ENCODE peak calls at places on chromosomes 16 and 17, in four cellular contexts. D, E, H and V are unnamed samples. For H3K4me1 and H3K36me3, the result is how much of the 10 kb centered on the place peaks cover.

GRCh38 chr17:35948092-35948491 is 4.6 kb upstream of the LYZL6 start:
- DNase-seq in E (no peak), D (no peak), H (no peak), V (no peak)

GRCh38 chr16:81752225-81752875 is 26.7 kb upstream of the PLCG2 start:
- DNase-seq in H (no peak), D (no peak), E (no peak), V (no peak)

GRCh38 chr16:50093607-50094570 is 28.1 kb downstream of the HEATR3 start:
- DNase-seq in D (no peak), H (no peak), E (peak), V (no peak)

GRCh38 chr16:19304670-19305240 is 19.2 kb downstream of the CLEC19A start:
- DNase-seq in H (no peak), D (no peak), E (no peak), V (no peak)

GRCh38 chr16:47627056-47627455 is 165.9 kb downstream of the PHKB start:
- DNase-seq in E (no peak), H (no peak), D (no peak), V (no peak)

GRCh38 chr17:17822189-17822978 is 14.4 kb downstream of the SREBF1 start:
- DNase-seq in E (no peak), H (no peak), D (no peak), V (no peak)

GRCh38 chr17:2582493-2582892 is 11.0 kb upstream of the PAFAH1B1 start:
- DNase-seq in E (no peak), H (no peak), D (no peak), V (no peak)

GRCh38 chr17:5587431-5588032 is 3.2 kb upstream of the NLRP1 start:
- DNase-seq in D (peak), H (peak), E (no peak), V (peak)

GRCh38 chr16:4370570-4371480 is 823 bp upstream of the VASN start:
- DNase-seq in D (no peak), H (no peak), E (peak), V (no peak)

GRCh38 chr17:57662021-57662420 is 83.1 kb downstream of the CCDC182 start:
- DNase-seq in E (no peak), H (no peak), D (no peak), V (no peak)
- H3K4me1 ChIP-seq in E (under half), H (under half), D (under half), V (under half)

GRCh38 chr16:11038777-11039176 is 94.4 kb downstream of the CLEC16A start:
- DNase-seq in E (no peak), D (no peak), H (no peak), V (no peak)
- H3K36me3 ChIP-seq in E (under half), D (half or more), H (under half), V (under half)

GRCh38 chr17:29034510-29034909 is 8.4 kb upstream of the PIPOX start:
- DNase-seq in D (no peak), H (no peak), E (no peak), V (no peak)

GRCh38 chr17:29036584-29036983 is 6.4 kb upstream of the PIPOX start:
- DNase-seq in E (no peak), H (no peak), D (no peak), V (no peak)

GRCh38 chr17:29032798-29033197 is 10.1 kb upstream of the PIPOX start:
- DNase-seq in E (no peak), D (no peak), H (no peak), V (no peak)

GRCh38 chr17:29027521-29027920 is 15.4 kb upstream of the PIPOX start:
- DNase-seq in H (no peak), D (no peak), E (no peak), V (no peak)

DNA sequence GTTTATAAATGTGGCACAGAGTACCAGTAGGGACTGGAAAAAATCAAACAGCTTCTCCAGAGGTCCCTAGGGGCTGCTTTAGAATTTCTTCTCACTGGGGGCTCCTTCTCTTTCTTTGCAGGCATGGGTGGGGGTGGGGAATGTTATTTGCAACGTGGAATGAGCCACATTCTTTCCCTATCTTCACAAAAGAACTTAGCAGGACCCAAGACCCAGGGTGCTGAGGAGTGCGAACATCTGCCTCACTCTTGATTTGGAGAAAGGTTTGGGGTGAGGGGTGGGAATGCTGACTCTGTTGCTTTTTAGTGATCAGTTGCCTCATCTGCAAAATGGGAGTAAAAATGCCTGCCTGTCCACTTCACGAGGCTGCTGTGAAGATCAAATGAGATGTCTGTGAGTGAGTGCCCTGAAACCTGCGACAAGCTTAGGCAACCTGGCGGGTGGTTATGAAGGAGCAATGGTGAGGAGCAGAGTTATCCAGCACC is 10.8 kb upstream of the PIPOX start:
- DNase-seq in E (no peak), D (no peak), H (no peak), V (no peak)
- H3K4me3 ChIP-seq in E (no peak), D (no peak), H (no peak), V (no peak)

GRCh38 chr16:67990018-67990386 is 9.3 kb downstream of the DPEP2 start:
- DNase-seq in D (no peak), H (no peak), E (no peak), V (no peak)
- H3K4me1 ChIP-seq in D (under half), H (under half), E (under half), V (under half)

DNA sequence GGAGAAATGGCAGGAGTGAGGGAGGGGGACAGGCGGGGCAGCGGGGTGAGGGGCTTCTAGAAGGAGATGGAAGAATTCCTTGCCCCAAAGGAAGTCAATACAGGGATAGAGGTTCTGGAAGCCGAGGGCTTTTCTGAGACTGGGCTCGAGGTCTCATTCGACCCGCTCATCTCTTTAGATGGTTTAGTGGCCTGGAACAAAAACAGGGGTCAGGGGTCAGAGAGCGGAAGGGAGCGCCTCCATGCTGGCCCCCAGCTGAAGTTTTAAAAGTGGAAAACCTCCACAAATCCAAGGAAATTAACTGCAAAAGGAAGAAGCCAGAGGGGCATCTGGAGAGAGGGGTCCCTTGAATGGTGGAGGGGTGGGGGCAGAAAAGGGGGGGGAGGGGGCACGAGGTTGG is 72.5 kb downstream of the SRCIN1 start:
- DNase-seq in E (no peak), D (no peak), H (no peak), V (no peak)
- H3K36me3 ChIP-seq in E (under half), D (under half), H (under half), V (under half)

GRCh38 chr17:40351185-40352043 is 13.1 kb downstream of the GJD3 start:
- DNase-seq in E (no peak), D (no peak), H (no peak), V (no peak)
- H3K4me3 ChIP-seq in E (no peak), D (no peak), H (no peak), V (no peak)

DNA sequence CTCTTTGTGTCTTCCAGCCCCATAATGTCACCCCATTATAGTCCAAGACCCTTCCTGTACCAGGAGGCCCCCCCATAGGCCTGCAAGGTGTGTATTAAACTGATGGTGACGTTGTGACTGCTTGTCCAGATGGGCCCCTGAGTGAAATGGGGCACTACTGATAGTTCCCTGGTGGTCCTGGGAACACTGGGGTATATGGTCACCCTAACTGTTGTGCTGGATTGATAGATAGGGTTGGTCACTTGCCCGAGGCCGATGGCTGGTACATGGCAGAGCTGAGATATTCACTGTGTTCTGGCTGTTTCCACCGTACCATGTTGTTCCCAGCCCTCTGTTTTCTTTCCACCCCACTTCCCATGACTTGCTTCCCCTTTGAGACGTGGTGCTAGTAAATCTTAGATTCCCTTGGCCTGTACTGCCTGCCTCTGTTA is 4.3 kb downstream of the CNP start:
- DNase-seq in H (no peak), D (no peak), E (no peak), V (no peak)
- H3K4me1 ChIP-seq in H (under half), D (under half), E (under half), V (under half)

GRCh38 chr17:60073063-60073462 is 5.7 kb downstream of the HEATR6 start:
- DNase-seq in H (no peak), D (no peak), E (no peak), V (no peak)
- H3K36me3 ChIP-seq in H (under half), D (half or more), E (under half), V (half or more)